ENCODE peak calls at places on chromosomes 12 and 14, in four cellular contexts. One of them, this sample, is unnamed.

GRCh38 chr12:54033980-54034783 is 1.3 kb downstream of the HOXC5 start:
- DNase-seq in right lobe of liver: no peak
- DNase-seq in lung: no peak
- DNase-seq in uterus: no peak
- DNase-seq in this sample: no peak

GRCh38 chr14:37047996-37048395 is 124.4 kb downstream of the SLC25A21 start:
- DNase-seq in lung: no peak
- DNase-seq in right lobe of liver: no peak
- DNase-seq in uterus: no peak
- DNase-seq in this sample: no peak

GRCh38 chr12:77204055-77204454 is 138.7 kb upstream of the E2F7 start:
- DNase-seq in uterus: no peak
- DNase-seq in lung: no peak
- DNase-seq in right lobe of liver: no peak
- DNase-seq in this sample: no peak

GRCh38 chr14:72722201-72722785 is 171.6 kb downstream of the DPF3 start:
- DNase-seq in right lobe of liver: no peak
- DNase-seq in lung: no peak
- DNase-seq in uterus: no peak
- DNase-seq in this sample: no peak

GRCh38 chr12:89353823-89354629 is 1.7 kb upstream of the DUSP6 start:
- DNase-seq in uterus: peak
- DNase-seq in lung: peak
- DNase-seq in right lobe of liver: peak
- DNase-seq in this sample: peak

GRCh38 chr14:61750708-61751474 is 11.3 kb upstream of the SNAPC1 start:
- DNase-seq in uterus: peak
- DNase-seq in right lobe of liver: peak
- DNase-seq in lung: peak
- DNase-seq in this sample: peak

GRCh38 chr12:29148958-29149690 is at the start of gene FAR2:
- DNase-seq in uterus: peak
- DNase-seq in lung: peak
- DNase-seq in right lobe of liver: peak
- DNase-seq in this sample: no peak

GRCh38 chr14:48325486-48325885 is 650.1 kb upstream of the MDGA2 start:
- DNase-seq in right lobe of liver: no peak
- DNase-seq in lung: no peak
- DNase-seq in uterus: no peak
- DNase-seq in this sample: no peak

GRCh38 chr12:115570271-115570777 is 707.2 kb downstream of the MED13L start:
- DNase-seq in right lobe of liver: no peak
- DNase-seq in lung: no peak
- DNase-seq in uterus: no peak
- DNase-seq in this sample: no peak

GRCh38 chr12:28578833-28579252 is 388.6 kb downstream of the CCDC91 start:
- DNase-seq in lung: no peak
- DNase-seq in uterus: no peak
- DNase-seq in right lobe of liver: no peak
- DNase-seq in this sample: no peak

GRCh38 chr14:67618617-67619063 is 1.1 kb upstream of the ARG2 start:
- DNase-seq in lung: no peak
- DNase-seq in uterus: no peak
- DNase-seq in right lobe of liver: no peak
- DNase-seq in this sample: no peak

GRCh38 chr14:70045296-70045695 is 143.5 kb downstream of the SLC8A3 start:
- DNase-seq in lung: no peak
- DNase-seq in uterus: no peak
- DNase-seq in right lobe of liver: no peak
- DNase-seq in this sample: no peak

GRCh38 chr12:29610473-29611174 is 113.1 kb upstream of the OVCH1 start:
- DNase-seq in right lobe of liver: no peak
- DNase-seq in uterus: no peak
- DNase-seq in lung: no peak
- DNase-seq in this sample: no peak

GRCh38 chr12:116141110-116141832 is 136.2 kb downstream of the MED13L start:
- DNase-seq in uterus: no peak
- DNase-seq in lung: no peak
- DNase-seq in right lobe of liver: no peak
- DNase-seq in this sample: no peak

GRCh38 chr12:91224411-91224810 is 41.8 kb upstream of the DCN start:
- DNase-seq in uterus: no peak
- DNase-seq in right lobe of liver: no peak
- DNase-seq in lung: no peak
- DNase-seq in this sample: no peak

GRCh38 chr14:77615231-77616132 is 955 bp downstream of the SPTLC2 start:
- DNase-seq in right lobe of liver: no peak
- DNase-seq in lung: no peak
- DNase-seq in uterus: no peak
- DNase-seq in this sample: no peak

GRCh38 chr12:22687677-22688076 is 62.7 kb downstream of the ETNK1 start:
- DNase-seq in right lobe of liver: no peak
- DNase-seq in lung: no peak
- DNase-seq in uterus: no peak
- DNase-seq in this sample: no peak

GRCh38 chr14:36513451-36514277 is 6.4 kb downstream of the NKX2-1 start:
- DNase-seq in right lobe of liver: no peak
- DNase-seq in lung: peak
- DNase-seq in uterus: no peak
- DNase-seq in this sample: no peak

GRCh38 chr12:55696141-55696540 is 11.6 kb downstream of the ITGA7 start:
- DNase-seq in lung: no peak
- DNase-seq in right lobe of liver: no peak
- DNase-seq in uterus: peak
- DNase-seq in this sample: no peak

GRCh38 chr14:43479751-43480150 is 1027.3 kb downstream of the FSCB start:
- DNase-seq in lung: no peak
- DNase-seq in right lobe of liver: no peak
- DNase-seq in uterus: no peak
- DNase-seq in this sample: no peak

GRCh38 chr12:49703647-49704137 is 3.5 kb downstream of the FMNL3 start:
- DNase-seq in uterus: no peak
- DNase-seq in right lobe of liver: no peak
- DNase-seq in lung: no peak
- DNase-seq in this sample: no peak

GRCh38 chr14:55103005-55103640 is 25.9 kb upstream of the LGALS3 start:
- DNase-seq in uterus: peak
- DNase-seq in lung: peak
- DNase-seq in right lobe of liver: peak
- DNase-seq in this sample: peak

GRCh38 chr14:87613856-87614255 is 379.1 kb downstream of the GALC start:
- DNase-seq in uterus: no peak
- DNase-seq in lung: no peak
- DNase-seq in right lobe of liver: no peak
- DNase-seq in this sample: no peak

GRCh38 chr14:71236430-71236829 is 329.2 kb downstream of the PCNX1 start:
- DNase-seq in right lobe of liver: no peak
- DNase-seq in uterus: no peak
- DNase-seq in lung: no peak
- DNase-seq in this sample: no peak

GRCh38 chr12:104456417-104456949 is at the start of gene CHST11:
- DNase-seq in right lobe of liver: peak
- DNase-seq in uterus: peak
- DNase-seq in lung: peak
- DNase-seq in this sample: no peak

GRCh38 chr14:105408592-105408991 is 10.3 kb downstream of the TEX22 start:
- DNase-seq in lung: no peak
- DNase-seq in right lobe of liver: no peak
- DNase-seq in uterus: no peak
- DNase-seq in this sample: no peak

GRCh38 chr12:21642707-21643389 is 14.8 kb downstream of the LDHB start:
- DNase-seq in lung: no peak
- DNase-seq in right lobe of liver: no peak
- DNase-seq in uterus: no peak
- DNase-seq in this sample: no peak

GRCh38 chr14:53855127-53855526 is 101.5 kb downstream of the BMP4 start:
- DNase-seq in uterus: no peak
- DNase-seq in right lobe of liver: no peak
- DNase-seq in lung: no peak
- DNase-seq in this sample: no peak

GRCh38 chr14:32986791-32987545 is 48.3 kb downstream of the NPAS3 start:
- DNase-seq in uterus: no peak
- DNase-seq in right lobe of liver: no peak
- DNase-seq in lung: no peak
- DNase-seq in this sample: no peak

GRCh38 chr12:58443981-58444371 is 476.3 kb downstream of the LRIG3 start:
- DNase-seq in uterus: no peak
- DNase-seq in right lobe of liver: no peak
- DNase-seq in lung: no peak
- DNase-seq in this sample: no peak

GRCh38 chr12:11650697-11651281 is 1.3 kb downstream of the ETV6 start:
- DNase-seq in uterus: no peak
- DNase-seq in lung: no peak
- DNase-seq in right lobe of liver: no peak
- DNase-seq in this sample: no peak

GRCh38 chr12:104182144-104182543 is 33.4 kb upstream of the TXNRD1 start:
- DNase-seq in uterus: peak
- DNase-seq in right lobe of liver: peak
- DNase-seq in lung: peak
- DNase-seq in this sample: no peak

GRCh38 chr12:124306686-124307555 is 12.0 kb downstream of the RFLNA start:
- DNase-seq in uterus: no peak
- DNase-seq in lung: no peak
- DNase-seq in right lobe of liver: no peak
- DNase-seq in this sample: no peak

GRCh38 chr14:50598765-50599164 is 38.8 kb downstream of the ATL1 start:
- DNase-seq in right lobe of liver: no peak
- DNase-seq in uterus: no peak
- DNase-seq in lung: no peak
- DNase-seq in this sample: no peak

GRCh38 chr14:55038708-55039107 is 11.7 kb downstream of the SOCS4 start:
- DNase-seq in right lobe of liver: no peak
- DNase-seq in lung: no peak
- DNase-seq in uterus: no peak
- DNase-seq in this sample: no peak

GRCh38 chr12:65495233-65495632 is 216.8 kb downstream of the MSRB3 start:
- DNase-seq in uterus: no peak
- DNase-seq in right lobe of liver: no peak
- DNase-seq in lung: no peak
- DNase-seq in this sample: no peak

GRCh38 chr12:119206348-119207075 is 27.8 kb downstream of the HSPB8 start:
- DNase-seq in right lobe of liver: no peak
- DNase-seq in lung: no peak
- DNase-seq in uterus: no peak
- DNase-seq in this sample: no peak

GRCh38 chr12:118053071-118053985 is 7.7 kb downstream of the WSB2 start:
- DNase-seq in right lobe of liver: no peak
- DNase-seq in uterus: no peak
- DNase-seq in lung: no peak
- DNase-seq in this sample: no peak

GRCh38 chr12:124774462-124775167 is 89.0 kb downstream of the SCARB1 start:
- DNase-seq in lung: no peak
- DNase-seq in right lobe of liver: no peak
- DNase-seq in uterus: peak
- DNase-seq in this sample: no peak

GRCh38 chr12:68097386-68097785 is 62.2 kb downstream of the IFNG start:
- DNase-seq in right lobe of liver: no peak
- DNase-seq in uterus: no peak
- DNase-seq in lung: no peak
- DNase-seq in this sample: no peak
- TF ChIP-seq CTCF in right lobe of liver: no peak
- TF ChIP-seq CTCF in uterus: no peak
- TF ChIP-seq CTCF in lung: no peak
- TF ChIP-seq CTCF in this sample: no peak

GRCh38 chr12:111692575-111693210 is 6.8 kb downstream of the ACAD10 start:
- DNase-seq in right lobe of liver: no peak
- DNase-seq in lung: no peak
- DNase-seq in uterus: no peak
- DNase-seq in this sample: no peak
- TF ChIP-seq CTCF in right lobe of liver: no peak
- TF ChIP-seq CTCF in lung: no peak
- TF ChIP-seq CTCF in uterus: no peak
- TF ChIP-seq CTCF in this sample: no peak

DNA sequence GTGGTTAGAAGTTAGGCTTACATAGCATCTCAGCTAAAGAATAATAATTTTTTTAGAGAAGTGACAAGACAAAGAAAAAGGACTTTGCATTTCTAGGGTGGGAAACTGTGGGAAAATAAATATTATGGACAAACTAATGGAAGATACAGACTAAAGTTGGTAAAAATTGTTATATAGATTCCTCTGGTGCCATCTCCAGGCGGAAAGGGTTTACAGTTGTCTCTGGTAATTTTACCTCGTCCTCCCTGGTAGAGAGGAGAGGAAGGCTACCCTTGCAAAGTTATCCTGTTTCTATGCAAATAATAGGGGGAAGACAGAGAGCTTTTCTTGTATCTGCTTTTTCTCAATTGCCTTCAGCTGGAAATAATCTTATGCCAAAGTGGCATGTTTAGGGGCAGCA is 5.2 kb downstream of the OR11G2 start:
- DNase-seq in right lobe of liver: no peak
- DNase-seq in lung: no peak
- DNase-seq in uterus: no peak
- DNase-seq in this sample: no peak
- TF ChIP-seq CTCF in right lobe of liver: no peak
- TF ChIP-seq CTCF in lung: no peak
- TF ChIP-seq CTCF in uterus: no peak
- TF ChIP-seq CTCF in this sample: no peak

DNA sequence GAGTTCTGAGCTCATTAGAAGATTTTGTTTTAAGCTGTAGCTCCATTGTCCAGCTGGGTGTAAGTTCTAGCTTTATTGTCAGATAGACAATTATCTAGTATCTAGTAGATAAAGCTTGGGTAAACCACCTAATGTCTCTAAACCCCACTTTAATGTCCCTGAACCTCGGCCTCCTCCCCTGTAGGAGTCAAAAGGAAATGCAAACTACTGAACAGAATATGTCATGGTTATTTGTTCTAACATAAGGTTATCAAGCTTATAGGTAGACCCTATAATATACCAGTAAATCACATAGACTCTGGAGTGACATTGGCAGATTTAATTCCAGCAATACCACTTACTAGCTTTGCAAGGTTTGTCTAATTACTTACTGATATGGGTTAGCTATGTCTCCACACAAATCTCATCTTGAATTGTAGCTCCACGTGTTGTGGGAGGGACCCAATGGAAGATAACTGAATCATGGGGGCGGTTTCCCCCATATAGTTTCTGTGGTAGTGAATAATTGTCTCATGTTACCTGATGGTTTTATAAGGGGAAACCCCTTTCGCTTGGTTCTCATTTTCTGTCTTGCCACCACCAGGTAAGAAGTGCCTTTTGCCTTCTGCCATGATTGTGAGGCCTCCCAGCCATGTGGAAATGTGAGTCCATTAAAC is 29.4 kb downstream of the BCAT1 start:
- DNase-seq in right lobe of liver: no peak
- DNase-seq in uterus: no peak
- DNase-seq in lung: no peak
- DNase-seq in this sample: no peak
- TF ChIP-seq CTCF in right lobe of liver: no peak
- TF ChIP-seq CTCF in uterus: no peak
- TF ChIP-seq CTCF in lung: no peak
- TF ChIP-seq CTCF in this sample: no peak

This sample was measured in omental fat pad.